ENCODE peak calls at places on chromosome 13, in seven cellular contexts. B, P, L, F, N, E and J are unnamed samples.

GRCh38 chr13:34344761-34345600 is 527.0 kb downstream of the RFC3 start:
- DNase-seq in B (no peak), P (no peak), L (no peak), F (no peak), N (no peak), E (no peak), J (no peak)

GRCh38 chr13:99085139-99085845 is 107.4 kb upstream of the DOCK9 start:
- DNase-seq in B (no peak), P (no peak), L (no peak), F (peak), N (peak), E (no peak), J (peak)

GRCh38 chr13:94330552-94331071 is 148.9 kb downstream of the DCT start:
- DNase-seq in B (no peak), P (no peak), L (no peak), F (no peak), N (no peak), E (no peak), J (no peak)

GRCh38 chr13:36807616-36808015 is 11.4 kb upstream of the RFXAP start:
- DNase-seq in B (no peak), P (no peak), L (no peak), F (no peak), N (no peak), E (no peak), J (no peak)

GRCh38 chr13:97122381-97122996 is 99.6 kb upstream of the MBNL2 start:
- DNase-seq in B (no peak), P (no peak), L (no peak), F (no peak), N (no peak), E (peak), J (no peak)

GRCh38 chr13:49756263-49756662 is 36.2 kb downstream of the KPNA3 start:
- DNase-seq in B (no peak), P (no peak), L (no peak), F (no peak), N (no peak), E (no peak), J (no peak)

GRCh38 chr13:112252744-112253590 is 123.2 kb upstream of the SPACA7 start:
- DNase-seq in B (no peak), P (no peak), L (no peak), F (no peak), N (no peak), E (no peak), J (peak)

GRCh38 chr13:27770809-27771208 is 21.5 kb upstream of the GSX1 start:
- DNase-seq in B (no peak), P (no peak), L (peak), F (no peak), N (peak), E (peak), J (peak)

GRCh38 chr13:46129955-46130354 is 25.1 kb upstream of the CPB2 start:
- DNase-seq in B (no peak), P (no peak), L (no peak), F (no peak), N (no peak), E (no peak), J (no peak)

GRCh38 chr13:46595918-46596315 is 42.9 kb downstream of the LRCH1 start:
- DNase-seq in B (no peak), P (no peak), L (no peak), F (no peak), N (no peak), E (no peak), J (no peak)

GRCh38 chr13:98370261-98370660 is 193.2 kb upstream of the RNF113B start:
- DNase-seq in B (no peak), P (no peak), L (no peak), F (no peak), N (no peak), E (no peak), J (no peak)

GRCh38 chr13:112896736-112897602 is 72.0 kb upstream of the MCF2L start:
- DNase-seq in B (no peak), P (no peak), L (no peak), F (no peak), N (no peak), E (no peak), J (no peak)

GRCh38 chr13:87122551-87122950 is 548.6 kb upstream of the SLITRK5 start:
- DNase-seq in B (no peak), P (no peak), L (no peak), F (no peak), N (no peak), E (peak), J (no peak)

GRCh38 chr13:99528547-99528946 is 27.3 kb downstream of the TM9SF2 start:
- DNase-seq in B (no peak), P (no peak), L (no peak), F (no peak), N (peak), E (no peak), J (no peak)

GRCh38 chr13:112958127-112958989 is 10.7 kb upstream of the MCF2L start:
- DNase-seq in B (no peak), P (no peak), L (no peak), F (no peak), N (no peak), E (no peak), J (no peak)

GRCh38 chr13:86932935-86933334 is 738.2 kb upstream of the SLITRK5 start:
- DNase-seq in B (no peak), P (no peak), L (no peak), F (no peak), N (peak), E (peak), J (no peak)

GRCh38 chr13:33230178-33230881 is 55.2 kb downstream of the STARD13 start:
- DNase-seq in B (no peak), P (no peak), L (no peak), F (no peak), N (no peak), E (peak), J (no peak)

GRCh38 chr13:51221674-51222509 is at the start of gene FAM124A:
- DNase-seq in B (no peak), P (no peak), L (peak), F (peak), N (peak), E (peak), J (peak)

GRCh38 chr13:49441846-49442245 is 2.0 kb downstream of the CAB39L start:
- DNase-seq in B (no peak), P (no peak), L (no peak), F (no peak), N (no peak), E (peak), J (no peak)

GRCh38 chr13:20570540-20570939 is 3.6 kb downstream of the IFT88 start:
- DNase-seq in B (no peak), P (no peak), L (no peak), F (no peak), N (no peak), E (peak), J (no peak)

GRCh38 chr13:32142956-32143375 is 111.4 kb downstream of the FRY start:
- DNase-seq in B (no peak), P (no peak), L (no peak), F (no peak), N (peak), E (peak), J (no peak)

GRCh38 chr13:112781881-112782361 is 92.1 kb downstream of the ATP11A start:
- DNase-seq in B (no peak), P (no peak), L (no peak), F (no peak), N (no peak), E (no peak), J (no peak)

GRCh38 chr13:64928704-64929499 is 2301.2 kb downstream of the PCDH9 start:
- DNase-seq in B (no peak), P (no peak), L (no peak), F (no peak), N (no peak), E (peak), J (no peak)

GRCh38 chr13:113178896-113179167 is 20.4 kb downstream of the PROZ start:
- DNase-seq in B (no peak), P (no peak), L (no peak), F (no peak), N (no peak), E (no peak), J (no peak)

GRCh38 chr13:39538826-39539555 is 64.0 kb downstream of the LHFPL6 start:
- DNase-seq in B (no peak), P (no peak), L (no peak), F (no peak), N (no peak), E (peak), J (no peak)

GRCh38 chr13:40220299-40220935 is 446.0 kb downstream of the FOXO1 start:
- DNase-seq in B (no peak), P (no peak), L (no peak), F (no peak), N (no peak), E (no peak), J (no peak)

GRCh38 chr13:49502954-49503353 is 7.2 kb downstream of the PHF11 start:
- DNase-seq in B (no peak), P (no peak), L (peak), F (peak), N (no peak), E (peak), J (no peak)

GRCh38 chr13:37109080-37109678 is 3.7 kb upstream of the CSNK1A1L start:
- DNase-seq in B (no peak), P (no peak), L (no peak), F (peak), N (peak), E (peak), J (no peak)

GRCh38 chr13:66689037-66689619 is 541.0 kb downstream of the PCDH9 start:
- DNase-seq in B (no peak), P (no peak), L (no peak), F (no peak), N (peak), E (no peak), J (no peak)

GRCh38 chr13:21322304-21322965 is 136.7 kb downstream of the ZDHHC20 start:
- DNase-seq in B (no peak), P (no peak), L (no peak), F (no peak), N (no peak), E (no peak), J (no peak)

GRCh38 chr13:91105270-91105669 is 242.2 kb upstream of the MIR17HG start:
- DNase-seq in B (no peak), P (no peak), L (no peak), F (no peak), N (no peak), E (no peak), J (no peak)

GRCh38 chr13:74070065-74070464 is 64.1 kb downstream of the KLF12 start:
- DNase-seq in B (peak), P (no peak), L (no peak), F (no peak), N (no peak), E (no peak), J (no peak)

GRCh38 chr13:50126378-50127016 is 111.3 kb downstream of the KCNRG start:
- DNase-seq in B (peak), P (no peak), L (peak), F (no peak), N (peak), E (peak), J (peak)

GRCh38 chr13:24264976-24265375 is 44.4 kb upstream of the C1QTNF9 start:
- DNase-seq in B (peak), P (no peak), L (peak), F (no peak), N (no peak), E (no peak), J (no peak)

GRCh38 chr13:44048326-44048725 is 168.6 kb downstream of the LACC1 start:
- DNase-seq in B (no peak), P (no peak), L (no peak), F (no peak), N (no peak), E (no peak), J (no peak)

GRCh38 chr13:44051923-44052322 is 172.2 kb downstream of the LACC1 start:
- DNase-seq in B (no peak), P (no peak), L (no peak), F (no peak), N (no peak), E (peak), J (no peak)

GRCh38 chr13:44050450-44051063 is 170.9 kb downstream of the LACC1 start:
- DNase-seq in B (no peak), P (no peak), L (no peak), F (peak), N (no peak), E (peak), J (no peak)

GRCh38 chr13:44051405-44051804 is 171.7 kb downstream of the LACC1 start:
- DNase-seq in B (no peak), P (no peak), L (no peak), F (no peak), N (no peak), E (no peak), J (no peak)

GRCh38 chr13:44049546-44049945 is 169.8 kb downstream of the LACC1 start:
- DNase-seq in B (no peak), P (no peak), L (no peak), F (no peak), N (no peak), E (no peak), J (no peak)
- H3K27ac ChIP-seq in B (no peak), P (no peak), L (no peak), F (no peak), N (no peak), E (no peak), J (no peak)

GRCh38 chr13:114236224-114236623 is 1.5 kb downstream of the CDC16 start:
- DNase-seq in B (no peak), P (no peak), L (no peak), F (no peak), N (no peak), E (no peak), J (no peak)
- H3K4me3 ChIP-seq in B (peak), P (peak), L (no peak), F (peak), N (peak), E (peak), J (peak)

GRCh38 chr13:30115257-30115600 is 192.1 kb downstream of the KATNAL1 start:
- DNase-seq in B (no peak), P (no peak), L (no peak), F (no peak), N (no peak), E (no peak), J (no peak)
- TF ChIP-seq CTCF in B (no peak), P (no peak), L (no peak), F (no peak), N (no peak), E (no peak), J (peak)

DNA sequence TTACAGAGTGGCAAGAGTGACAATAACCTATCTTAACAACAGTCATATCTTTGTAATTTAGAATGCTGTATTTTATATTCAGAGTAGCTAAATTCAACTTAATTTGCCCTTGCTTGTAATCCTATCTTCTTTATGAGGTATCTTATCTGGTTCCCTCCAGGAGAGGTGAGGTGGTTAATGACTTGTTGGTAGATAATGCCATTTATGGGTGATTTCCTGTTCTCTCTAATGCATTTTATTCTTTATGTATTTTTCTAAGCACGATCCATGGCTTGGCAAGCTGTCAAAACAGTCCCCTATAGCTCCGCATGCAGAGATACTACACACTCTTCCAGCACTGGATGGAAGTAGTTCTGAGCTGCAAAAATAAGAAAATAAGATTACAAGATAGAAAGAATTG is 267.9 kb downstream of the LMO7 start:
- DNase-seq in B (no peak), P (no peak), L (no peak), F (no peak), N (no peak), E (no peak), J (no peak)
- H3K27ac ChIP-seq in B (no peak), P (no peak), L (no peak), F (no peak), N (no peak), E (no peak), J (no peak)